ENCODE peak calls at places on chromosomes 5 and 9, in ten cellular contexts. J is A549, M is SK-N-SH, O is tibial nerve, U is HepG2, X is stomach, G is upper lobe of left lung, D is GM12878, C is suprapubic skin, P is ovary. Q is an unnamed sample.

GRCh38 chr5:149434162-149435014 is 55.3 kb upstream of the IL17B start:
- DNase-seq in J (peak), M (peak), O (peak), U (no peak), X (peak), G (peak), D (no peak), C (no peak), P (peak), Q (no peak)

GRCh38 chr9:107226431-107226830 is 56.6 kb upstream of the RAD23B start:
- DNase-seq in J (no peak), M (no peak), O (no peak), U (no peak), X (no peak), G (no peak), D (no peak), C (no peak), P (no peak), Q (no peak)

GRCh38 chr5:72290356-72291133 is 29.5 kb downstream of the MRPS27 start:
- DNase-seq in J (no peak), M (no peak), O (no peak), U (no peak), X (no peak), G (no peak), D (no peak), C (no peak), P (no peak), Q (no peak)

GRCh38 chr5:91443028-91443427 is 59.9 kb upstream of the ARRDC3 start:
- DNase-seq in J (no peak), M (no peak), O (no peak), U (no peak), X (no peak), G (no peak), D (no peak), C (no peak), P (no peak), Q (no peak)

GRCh38 chr5:1522601-1523479 is 920 bp downstream of the LPCAT1 start:
- DNase-seq in J (no peak), M (peak), O (peak), U (no peak), X (peak), G (peak), D (no peak), C (peak), P (peak), Q (no peak)

GRCh38 chr9:13932472-13933267 is 381.3 kb downstream of the NFIB start:
- DNase-seq in J (no peak), M (no peak), O (no peak), U (no peak), X (no peak), G (no peak), D (no peak), C (no peak), P (no peak), Q (no peak)

GRCh38 chr9:135039916-135040645 is 47.4 kb upstream of the OLFM1 start:
- DNase-seq in J (no peak), M (no peak), O (no peak), U (no peak), X (peak), G (no peak), D (no peak), C (peak), P (no peak), Q (no peak)

GRCh38 chr5:84058561-84058960 is 326.1 kb downstream of the EDIL3 start:
- DNase-seq in J (no peak), M (no peak), O (no peak), U (no peak), X (no peak), G (no peak), D (no peak), C (no peak), P (no peak), Q (no peak)

GRCh38 chr9:93893899-93894690 is 61.1 kb downstream of the BARX1 start:
- DNase-seq in J (no peak), M (peak), O (no peak), U (peak), X (peak), G (peak), D (no peak), C (peak), P (no peak), Q (no peak)

GRCh38 chr9:8660383-8660782 is 860.8 kb upstream of the DMAC1 start:
- DNase-seq in J (no peak), M (no peak), O (peak), U (no peak), X (peak), G (peak), D (no peak), C (no peak), P (peak), Q (no peak)

GRCh38 chr9:95923794-95924193 is 48.3 kb downstream of the ERCC6L2 start:
- DNase-seq in J (no peak), M (no peak), O (no peak), U (peak), X (no peak), G (no peak), D (no peak), C (no peak), P (no peak), Q (no peak)

GRCh38 chr5:103918668-103919367 is 356.2 kb upstream of the NUDT12 start:
- DNase-seq in J (no peak), M (no peak), O (no peak), U (no peak), X (no peak), G (no peak), D (peak), C (no peak), P (no peak), Q (no peak)

GRCh38 chr9:34957492-34958410 is at the start of gene PHF24:
- DNase-seq in J (no peak), M (peak), O (no peak), U (no peak), X (no peak), G (no peak), D (no peak), C (no peak), P (no peak), Q (no peak)
- TF ChIP-seq EP300 in J (no peak), M (no peak), O (no peak), U (no peak), X (no peak), G (no peak), D (no peak), C (no peak), P (no peak), Q (no peak)

DNA sequence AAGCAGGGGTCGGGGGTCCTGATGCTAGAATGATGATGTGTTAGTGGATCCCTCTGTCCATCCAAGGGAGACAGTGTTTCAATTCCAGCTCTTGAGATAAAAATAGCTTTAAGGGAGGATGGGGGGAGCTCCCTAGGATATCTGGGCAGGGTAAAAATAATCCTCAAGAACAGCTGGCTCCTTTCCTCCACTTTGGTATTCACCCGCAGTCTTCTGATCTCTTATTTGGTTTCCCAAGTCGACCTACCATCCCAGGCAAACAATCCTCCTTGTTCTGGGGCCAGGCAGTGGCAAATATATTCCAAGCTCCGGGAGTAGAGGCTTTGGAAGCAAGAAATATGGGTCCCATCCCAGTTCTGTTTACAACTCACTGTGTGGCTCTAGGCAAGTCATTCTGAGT is 14.5 kb upstream of the COL27A1 start:
- DNase-seq in J (no peak), M (no peak), O (no peak), U (no peak), X (no peak), G (no peak), D (no peak), C (no peak), P (no peak), Q (no peak)
- H3K4me3 ChIP-seq in J (no peak), M (no peak), O (no peak), U (peak), X (no peak), G (no peak), D (no peak), C (no peak), P (no peak), Q (no peak)

DNA sequence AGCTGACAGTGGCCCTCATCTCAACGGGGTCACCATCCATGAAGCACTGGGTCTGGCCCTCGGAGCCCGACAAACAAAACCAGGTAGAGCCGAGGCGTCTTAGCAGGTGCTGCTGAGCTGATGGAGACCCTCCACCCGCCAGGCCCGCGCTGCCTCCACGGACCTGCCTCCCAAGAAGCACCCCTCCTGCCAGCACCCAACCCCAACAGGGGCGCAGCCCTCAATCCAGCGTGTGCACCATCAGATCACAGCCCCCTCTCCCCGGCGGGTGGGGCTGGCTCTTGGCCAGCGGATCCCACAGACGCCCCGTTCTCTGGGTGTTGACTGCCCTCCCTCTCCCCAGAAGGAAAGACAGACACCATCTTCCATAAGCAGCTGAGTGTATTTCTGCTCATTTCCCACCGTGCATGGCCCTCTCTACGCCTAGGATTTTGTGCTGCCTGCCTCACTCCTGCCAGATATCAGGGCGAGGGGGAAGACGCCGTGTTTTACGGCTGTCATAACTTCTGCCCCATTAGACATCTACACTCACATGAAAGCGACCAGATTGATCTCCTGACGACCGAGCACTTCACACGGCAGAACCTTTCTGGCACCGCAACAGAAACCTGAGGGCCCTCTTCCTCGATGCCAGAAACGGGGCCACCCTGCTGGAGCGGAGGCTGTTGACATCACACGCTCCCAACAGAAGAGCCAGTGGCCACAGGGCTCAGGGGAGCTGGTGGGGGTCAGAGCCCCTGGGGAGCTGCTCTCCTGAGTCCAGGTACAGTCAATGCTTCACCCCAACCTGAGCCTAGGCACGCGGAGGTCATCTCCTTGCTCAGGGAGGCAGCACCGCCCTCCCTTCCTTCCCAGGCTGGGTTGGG is 12.4 kb downstream of the NACC2 start:
- DNase-seq in J (no peak), M (peak), O (no peak), U (no peak), X (no peak), G (no peak), D (no peak), C (no peak), P (no peak), Q (no peak)
- TF ChIP-seq CTCF in J (no peak), M (no peak), O (no peak), U (no peak), X (no peak), G (no peak), D (no peak), C (no peak), P (no peak), Q (no peak)

DNA sequence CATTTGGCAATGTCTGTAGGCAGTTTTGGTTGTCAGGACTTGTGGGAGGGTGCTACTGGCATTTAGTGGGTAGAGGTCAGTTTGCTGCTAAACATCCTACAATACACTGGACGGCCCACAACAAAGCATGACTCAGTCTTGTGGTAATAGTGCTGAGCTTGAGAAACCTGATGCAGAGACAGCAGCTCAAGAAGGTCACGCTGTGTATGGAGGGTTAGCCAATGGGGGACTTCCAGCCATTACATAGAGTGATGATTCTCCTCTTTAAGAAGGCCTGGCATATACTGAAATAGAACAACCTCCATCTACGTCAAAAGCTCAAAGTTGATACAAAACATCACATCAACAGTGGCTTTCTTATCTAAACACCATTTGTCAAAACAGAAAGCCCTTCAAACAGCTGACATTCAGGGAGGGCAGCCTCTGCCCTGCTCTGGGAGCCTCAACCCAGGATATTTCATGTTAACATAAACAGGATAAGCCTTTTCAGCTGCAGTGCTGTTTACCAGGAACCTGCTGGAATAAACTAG is 143.0 kb downstream of the GPBP1 start:
- DNase-seq in J (no peak), M (no peak), O (no peak), U (no peak), X (no peak), G (peak), D (no peak), C (no peak), P (peak), Q (no peak)
- TF ChIP-seq EP300 in J (no peak), M (no peak), O (no peak), U (no peak), X (peak), G (no peak), D (no peak), C (no peak), P (no peak), Q (no peak)

DNA sequence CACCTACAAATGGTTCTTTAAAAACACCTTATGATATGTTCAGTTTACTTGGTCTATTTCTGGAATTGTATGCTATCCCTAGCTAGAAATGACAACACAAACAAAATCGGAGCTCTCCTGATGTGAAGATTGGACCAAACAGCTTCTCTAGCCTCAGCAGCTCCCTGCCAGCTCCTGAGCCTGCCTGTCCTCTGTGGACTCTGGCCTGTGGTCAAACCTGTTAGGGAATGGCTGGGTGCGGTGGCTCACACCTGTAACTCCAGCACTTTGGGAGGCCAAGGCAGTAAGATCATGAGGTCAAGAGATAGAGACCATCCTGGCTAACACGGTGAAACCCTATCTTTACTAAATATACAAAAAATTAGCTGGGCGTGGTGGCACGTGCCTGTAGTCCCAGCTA is 195.3 kb downstream of the GAS1 start:
- DNase-seq in J (no peak), M (no peak), O (no peak), U (no peak), X (no peak), G (no peak), D (no peak), C (no peak), P (no peak), Q (peak)
- H3K4me3 ChIP-seq in J (no peak), M (no peak), O (no peak), U (no peak), X (no peak), G (no peak), D (no peak), C (no peak), P (no peak), Q (no peak)

GRCh38 chr5:65100846-65101678 is 332.3 kb downstream of the CWC27 start:
- DNase-seq in J (peak), M (peak), O (peak), U (peak), X (peak), G (peak), D (no peak), C (no peak), P (peak), Q (no peak)
- TF ChIP-seq CTCF in J (peak), M (peak), O (peak), U (peak), X (peak), G (peak), D (peak), C (peak), P (peak), Q (peak)

GRCh38 chr5:157113007-157113406 is 4.2 kb upstream of the HAVCR2 start:
- DNase-seq in J (no peak), M (no peak), O (no peak), U (no peak), X (no peak), G (peak), D (no peak), C (no peak), P (no peak), Q (no peak)

GRCh38 chr5:157108961-157109360 is at the start of gene HAVCR2:
- DNase-seq in J (no peak), M (no peak), O (no peak), U (no peak), X (peak), G (peak), D (peak), C (no peak), P (no peak), Q (peak)

GRCh38 chr5:157109744-157110143 is 900 bp upstream of the HAVCR2 start:
- DNase-seq in J (no peak), M (no peak), O (no peak), U (no peak), X (no peak), G (no peak), D (peak), C (no peak), P (no peak), Q (no peak)

GRCh38 chr5:157106668-157107461 is 2.0 kb downstream of the HAVCR2 start:
- DNase-seq in J (no peak), M (no peak), O (no peak), U (no peak), X (peak), G (peak), D (peak), C (no peak), P (no peak), Q (no peak)

GRCh38 chr5:157107508-157107907 is 1.3 kb downstream of the HAVCR2 start:
- DNase-seq in J (no peak), M (no peak), O (no peak), U (no peak), X (no peak), G (no peak), D (no peak), C (no peak), P (no peak), Q (no peak)
- TF ChIP-seq EP300 in J (no peak), M (no peak), O (no peak), U (no peak), X (no peak), G (no peak), D (no peak), C (no peak), P (no peak), Q (no peak)